ENCODE peak calls at places on chromosome 10, in nine cellular contexts. One of them, this sample, is unnamed.

GRCh38 chr10:124511205-124512039 is 49.8 kb downstream of the LHPP start:
- DNase-seq in breast epithelium: no peak
- DNase-seq in B cell: no peak
- DNase-seq in NT2/D1: no peak
- DNase-seq in skeletal muscle cell: no peak
- DNase-seq in AG09319: no peak
- DNase-seq in AG04450: no peak
- DNase-seq in T47D: no peak
- DNase-seq in ureter: no peak
- DNase-seq in this sample: no peak

GRCh38 chr10:45640941-45641340 is 31.6 kb downstream of the ZFAND4 start:
- DNase-seq in NT2/D1: no peak
- DNase-seq in breast epithelium: no peak
- DNase-seq in AG09319: no peak
- DNase-seq in T47D: no peak
- DNase-seq in B cell: no peak
- DNase-seq in AG04450: no peak
- DNase-seq in skeletal muscle cell: no peak
- DNase-seq in ureter: no peak
- DNase-seq in this sample: no peak

GRCh38 chr10:104220515-104220914 is 11.6 kb downstream of the CFAP43 start:
- DNase-seq in ureter: no peak
- DNase-seq in AG04450: no peak
- DNase-seq in AG09319: no peak
- DNase-seq in breast epithelium: no peak
- DNase-seq in NT2/D1: no peak
- DNase-seq in skeletal muscle cell: no peak
- DNase-seq in T47D: no peak
- DNase-seq in B cell: no peak
- DNase-seq in this sample: no peak

GRCh38 chr10:114172776-114173555 is 1.0 kb downstream of the CCDC186 start:
- DNase-seq in AG09319: no peak
- DNase-seq in AG04450: no peak
- DNase-seq in T47D: no peak
- DNase-seq in NT2/D1: no peak
- DNase-seq in B cell: no peak
- DNase-seq in skeletal muscle cell: no peak
- DNase-seq in ureter: no peak
- DNase-seq in breast epithelium: no peak
- DNase-seq in this sample: no peak

GRCh38 chr10:130516141-130516540 is 379.9 kb downstream of the GLRX3 start:
- DNase-seq in AG09319: no peak
- DNase-seq in breast epithelium: no peak
- DNase-seq in AG04450: no peak
- DNase-seq in NT2/D1: no peak
- DNase-seq in T47D: no peak
- DNase-seq in ureter: no peak
- DNase-seq in B cell: no peak
- DNase-seq in skeletal muscle cell: no peak
- DNase-seq in this sample: no peak

GRCh38 chr10:123299598-123299997 is 145.4 kb downstream of the BUB3 start:
- DNase-seq in AG04450: no peak
- DNase-seq in skeletal muscle cell: no peak
- DNase-seq in breast epithelium: no peak
- DNase-seq in B cell: no peak
- DNase-seq in AG09319: no peak
- DNase-seq in ureter: no peak
- DNase-seq in T47D: no peak
- DNase-seq in NT2/D1: no peak
- DNase-seq in this sample: no peak

GRCh38 chr10:98088186-98088971 is 46.1 kb upstream of the R3HCC1L start:
- DNase-seq in ureter: no peak
- DNase-seq in skeletal muscle cell: no peak
- DNase-seq in breast epithelium: no peak
- DNase-seq in AG04450: no peak
- DNase-seq in B cell: no peak
- DNase-seq in NT2/D1: no peak
- DNase-seq in T47D: no peak
- DNase-seq in AG09319: no peak
- DNase-seq in this sample: no peak

GRCh38 chr10:28326516-28327493 is 23.9 kb upstream of the MPP7 start:
- DNase-seq in ureter: peak
- DNase-seq in breast epithelium: peak
- DNase-seq in AG09319: no peak
- DNase-seq in NT2/D1: no peak
- DNase-seq in T47D: no peak
- DNase-seq in skeletal muscle cell: peak
- DNase-seq in AG04450: no peak
- DNase-seq in B cell: no peak
- DNase-seq in this sample: no peak

GRCh38 chr10:1187855-1188555 is 131.8 kb downstream of the WDR37 start:
- DNase-seq in AG04450: no peak
- DNase-seq in T47D: no peak
- DNase-seq in skeletal muscle cell: no peak
- DNase-seq in AG09319: no peak
- DNase-seq in breast epithelium: no peak
- DNase-seq in ureter: no peak
- DNase-seq in B cell: no peak
- DNase-seq in NT2/D1: no peak
- DNase-seq in this sample: no peak

GRCh38 chr10:32190890-32191491 is 134.8 kb upstream of the KIF5B start:
- DNase-seq in AG04450: no peak
- DNase-seq in breast epithelium: no peak
- DNase-seq in T47D: no peak
- DNase-seq in NT2/D1: no peak
- DNase-seq in skeletal muscle cell: no peak
- DNase-seq in AG09319: no peak
- DNase-seq in ureter: no peak
- DNase-seq in B cell: no peak
- DNase-seq in this sample: no peak

GRCh38 chr10:38027992-38028391 is 17.5 kb downstream of the ZNF33A start:
- DNase-seq in NT2/D1: no peak
- DNase-seq in ureter: no peak
- DNase-seq in AG09319: no peak
- DNase-seq in B cell: no peak
- DNase-seq in AG04450: no peak
- DNase-seq in skeletal muscle cell: no peak
- DNase-seq in breast epithelium: no peak
- DNase-seq in T47D: no peak
- DNase-seq in this sample: no peak

GRCh38 chr10:133185916-133186315 is 25.9 kb downstream of the KNDC1 start:
- DNase-seq in AG09319: no peak
- DNase-seq in breast epithelium: no peak
- DNase-seq in AG04450: no peak
- DNase-seq in ureter: no peak
- DNase-seq in NT2/D1: no peak
- DNase-seq in skeletal muscle cell: no peak
- DNase-seq in B cell: no peak
- DNase-seq in T47D: no peak
- DNase-seq in this sample: no peak

GRCh38 chr10:103512166-103512565 is 18.7 kb downstream of the NEURL1 start:
- DNase-seq in ureter: no peak
- DNase-seq in T47D: no peak
- DNase-seq in AG04450: no peak
- DNase-seq in B cell: no peak
- DNase-seq in NT2/D1: no peak
- DNase-seq in breast epithelium: no peak
- DNase-seq in AG09319: no peak
- DNase-seq in skeletal muscle cell: no peak
- DNase-seq in this sample: no peak

GRCh38 chr10:68297264-68297663 is 34.6 kb upstream of the HNRNPH3 start:
- DNase-seq in NT2/D1: no peak
- DNase-seq in ureter: no peak
- DNase-seq in skeletal muscle cell: no peak
- DNase-seq in breast epithelium: no peak
- DNase-seq in B cell: no peak
- DNase-seq in T47D: no peak
- DNase-seq in AG04450: no peak
- DNase-seq in AG09319: no peak
- DNase-seq in this sample: no peak

GRCh38 chr10:92183199-92183598 is 107.7 kb downstream of the CPEB3 start:
- DNase-seq in ureter: no peak
- DNase-seq in skeletal muscle cell: no peak
- DNase-seq in NT2/D1: no peak
- DNase-seq in T47D: no peak
- DNase-seq in breast epithelium: no peak
- DNase-seq in AG09319: no peak
- DNase-seq in AG04450: no peak
- DNase-seq in B cell: no peak
- DNase-seq in this sample: no peak

GRCh38 chr10:31972519-31973041 is 43.9 kb upstream of the ARHGAP12 start:
- DNase-seq in NT2/D1: no peak
- DNase-seq in AG09319: no peak
- DNase-seq in B cell: no peak
- DNase-seq in T47D: no peak
- DNase-seq in skeletal muscle cell: no peak
- DNase-seq in ureter: no peak
- DNase-seq in breast epithelium: no peak
- DNase-seq in AG04450: no peak
- DNase-seq in this sample: no peak

GRCh38 chr10:74255800-74256422 is 104.9 kb downstream of the ADK start:
- DNase-seq in NT2/D1: no peak
- DNase-seq in AG09319: no peak
- DNase-seq in ureter: no peak
- DNase-seq in B cell: no peak
- DNase-seq in breast epithelium: no peak
- DNase-seq in AG04450: no peak
- DNase-seq in skeletal muscle cell: no peak
- DNase-seq in T47D: no peak
- DNase-seq in this sample: no peak

GRCh38 chr10:126917375-126917774 is 12.1 kb downstream of the DOCK1 start:
- DNase-seq in ureter: no peak
- DNase-seq in NT2/D1: no peak
- DNase-seq in AG04450: no peak
- DNase-seq in breast epithelium: no peak
- DNase-seq in T47D: no peak
- DNase-seq in B cell: no peak
- DNase-seq in skeletal muscle cell: no peak
- DNase-seq in AG09319: no peak
- DNase-seq in this sample: no peak

GRCh38 chr10:132928261-132928660 is 14.1 kb downstream of the CFAP46 start:
- DNase-seq in NT2/D1: no peak
- DNase-seq in B cell: no peak
- DNase-seq in breast epithelium: no peak
- DNase-seq in ureter: no peak
- DNase-seq in skeletal muscle cell: no peak
- DNase-seq in AG09319: no peak
- DNase-seq in T47D: no peak
- DNase-seq in AG04450: no peak
- DNase-seq in this sample: no peak

GRCh38 chr10:128710795-128711183 is 584.6 kb upstream of the MKI67 start:
- DNase-seq in AG04450: no peak
- DNase-seq in skeletal muscle cell: no peak
- DNase-seq in AG09319: no peak
- DNase-seq in NT2/D1: no peak
- DNase-seq in breast epithelium: no peak
- DNase-seq in B cell: no peak
- DNase-seq in T47D: no peak
- DNase-seq in ureter: peak
- DNase-seq in this sample: no peak

GRCh38 chr10:30392564-30392990 is 41.4 kb upstream of the MAP3K8 start:
- DNase-seq in AG04450: peak
- DNase-seq in AG09319: peak
- DNase-seq in skeletal muscle cell: no peak
- DNase-seq in ureter: peak
- DNase-seq in breast epithelium: peak
- DNase-seq in NT2/D1: peak
- DNase-seq in T47D: peak
- DNase-seq in B cell: peak
- DNase-seq in this sample: no peak

GRCh38 chr10:104622598-104623209 is 18.4 kb upstream of the SORCS3 start:
- DNase-seq in ureter: no peak
- DNase-seq in T47D: peak
- DNase-seq in AG04450: no peak
- DNase-seq in NT2/D1: no peak
- DNase-seq in breast epithelium: no peak
- DNase-seq in skeletal muscle cell: no peak
- DNase-seq in B cell: no peak
- DNase-seq in AG09319: no peak
- DNase-seq in this sample: no peak

GRCh38 chr10:78741541-78741940 is 327.2 kb upstream of the ZMIZ1 start:
- DNase-seq in T47D: no peak
- DNase-seq in breast epithelium: no peak
- DNase-seq in AG04450: peak
- DNase-seq in NT2/D1: no peak
- DNase-seq in AG09319: no peak
- DNase-seq in ureter: no peak
- DNase-seq in skeletal muscle cell: peak
- DNase-seq in B cell: no peak
- DNase-seq in this sample: no peak

GRCh38 chr10:90722832-90723231 is 135.0 kb downstream of the HTR7 start:
- DNase-seq in AG04450: no peak
- DNase-seq in AG09319: no peak
- DNase-seq in ureter: no peak
- DNase-seq in skeletal muscle cell: no peak
- DNase-seq in breast epithelium: no peak
- DNase-seq in T47D: no peak
- DNase-seq in NT2/D1: no peak
- DNase-seq in B cell: no peak
- DNase-seq in this sample: no peak

GRCh38 chr10:131626274-131626673 is 274.5 kb upstream of the PPP2R2D start:
- DNase-seq in AG04450: no peak
- DNase-seq in breast epithelium: no peak
- DNase-seq in B cell: no peak
- DNase-seq in skeletal muscle cell: no peak
- DNase-seq in NT2/D1: no peak
- DNase-seq in T47D: no peak
- DNase-seq in AG09319: no peak
- DNase-seq in ureter: no peak
- DNase-seq in this sample: no peak